ENCODE peak calls at places on chromosome 20, in nine cellular contexts. Q is MCF 10A; B is hippocampal formation; Y is stimulated activated CD8-positive, alpha-beta memory T cell treated with anti-CD3 and anti-CD28 coated beads, Interleukin-4, amount 100 ng/mL, for 1 hour; G is MM.1S; U is HT-29; W is HepG2; H is amygdala; M is left ventricle myocardium superior. Z is an unnamed sample.

GRCh38 chr20:34516874-34517542 is 786 bp downstream of the DYNLRB1 start:
- DNase-seq in Q (peak), B (no peak), Y (no peak), G (peak), U (no peak), W (no peak), H (no peak), M (peak), Z (no peak)

GRCh38 chr20:62603021-62603906 is 39.0 kb upstream of the SLCO4A1 start:
- DNase-seq in Q (peak), B (no peak), Y (no peak), G (no peak), U (peak), W (no peak), H (no peak), M (peak), Z (no peak)

GRCh38 chr20:50312682-50313187 is 122.1 kb downstream of the CEBPB start:
- DNase-seq in Q (peak), B (no peak), Y (no peak), G (no peak), U (no peak), W (no peak), H (no peak), M (peak), Z (no peak)

GRCh38 chr20:17505664-17506517 is 25.3 kb downstream of the BFSP1 start:
- DNase-seq in Q (peak), B (no peak), Y (peak), G (no peak), U (no peak), W (peak), H (no peak), M (no peak), Z (no peak)

GRCh38 chr20:43123180-43123579 is 66.5 kb downstream of the PTPRT start:
- DNase-seq in Q (no peak), B (no peak), Y (no peak), G (no peak), U (no peak), W (no peak), H (no peak), M (no peak), Z (no peak)

GRCh38 chr20:14582855-14583254 is 245.4 kb upstream of the FLRT3 start:
- DNase-seq in Q (peak), B (no peak), Y (no peak), G (no peak), U (no peak), W (no peak), H (no peak), M (no peak), Z (no peak)

GRCh38 chr20:841568-842546 is 8.3 kb downstream of the FAM110A start:
- DNase-seq in Q (no peak), B (no peak), Y (no peak), G (no peak), U (peak), W (no peak), H (no peak), M (no peak), Z (peak)

GRCh38 chr20:6827472-6827871 is 60.0 kb downstream of the BMP2 start:
- DNase-seq in Q (no peak), B (no peak), Y (no peak), G (no peak), U (no peak), W (no peak), H (no peak), M (no peak), Z (no peak)

GRCh38 chr20:12069181-12069580 is 151.5 kb downstream of the BTBD3 start:
- DNase-seq in Q (no peak), B (no peak), Y (no peak), G (no peak), U (no peak), W (no peak), H (no peak), M (no peak), Z (no peak)

GRCh38 chr20:10783660-10784336 is 110.0 kb upstream of the JAG1 start:
- DNase-seq in Q (no peak), B (no peak), Y (no peak), G (no peak), U (peak), W (no peak), H (no peak), M (no peak), Z (no peak)

GRCh38 chr20:44028341-44028715 is 113.7 kb downstream of the TOX2 start:
- DNase-seq in Q (no peak), B (no peak), Y (no peak), G (no peak), U (no peak), W (no peak), H (no peak), M (no peak), Z (no peak)

GRCh38 chr20:50175938-50176933 is 14.4 kb upstream of the CEBPB start:
- DNase-seq in Q (no peak), B (no peak), Y (no peak), G (no peak), U (no peak), W (no peak), H (no peak), M (no peak), Z (no peak)